ENCODE peak calls at places on chromosomes 7 and 10, in ten cellular contexts. L, D, Y, U, E, O, T, V, W and B are unnamed samples.
A peak's percentile ranks its signal among the peaks of the same experiment; 100 is the strongest.

GRCh38 chr7:82078807-82079206 is 309.0 kb upstream of the HGF start:
- DNase-seq in D (no peak), W (no peak), O (no peak), T (no peak), U (no peak), E (no peak), V (no peak), Y (no peak), L (no peak), B (no peak)

GRCh38 chr7:110922906-110923305 is 168.0 kb upstream of the LRRN3 start:
- DNase-seq in D (no peak), T (no peak), U (no peak), V (peak; percentile 64), W (no peak), Y (peak; percentile 55), E (no peak), L (no peak), O (no peak), B (no peak)

GRCh38 chr10:1002425-1003006 is 14.3 kb downstream of the GTPBP4 start:
- DNase-seq in Y (no peak), U (no peak), V (no peak), W (no peak), O (no peak), D (no peak), T (no peak), E (no peak), L (no peak), B (no peak)

GRCh38 chr7:151248191-151249033 is at the start of gene SMARCD3:
- DNase-seq in L (no peak), W (peak; percentile 82), O (no peak), D (peak; percentile 40), U (peak; percentile 92), Y (peak; percentile 59), T (no peak), E (peak; percentile 24), V (peak; percentile 77), B (peak; percentile 34)

GRCh38 chr10:100825946-100826660 is 80.7 kb downstream of the PAX2 start:
- DNase-seq in Y (no peak), D (no peak), U (no peak), L (no peak), W (no peak), E (no peak), T (no peak), V (no peak), O (no peak), B (no peak)

GRCh38 chr7:32204361-32205018 is 134.3 kb upstream of the PDE1C start:
- DNase-seq in T (no peak), V (peak; percentile 84), U (peak; percentile 81), D (peak; percentile 33), L (peak; percentile 74), E (no peak), O (peak; percentile 5), Y (peak; percentile 37), W (peak; percentile 87), B (peak; percentile 46)

GRCh38 chr10:116331815-116332214 is 7.6 kb downstream of the CCDC172 start:
- DNase-seq in D (no peak), W (no peak), Y (no peak), T (no peak), U (no peak), L (no peak), V (no peak), O (no peak), E (no peak), B (no peak)

GRCh38 chr10:20059084-20059835 is 243.0 kb downstream of the PLXDC2 start:
- DNase-seq in U (no peak), D (no peak), V (peak; percentile 75), Y (no peak), E (no peak), O (no peak), T (no peak), L (no peak), W (no peak), B (no peak)

GRCh38 chr10:28241766-28242399 is 61.0 kb downstream of the MPP7 start:
- DNase-seq in Y (no peak), V (peak; percentile 46), L (peak; percentile 68), U (no peak), O (peak; percentile 2), E (peak; percentile 26), W (no peak), D (no peak), T (no peak), B (peak; percentile 62)

GRCh38 chr10:98748298-98748697 is 301.6 kb upstream of the HPS1 start:
- DNase-seq in U (no peak), T (no peak), O (no peak), E (no peak), Y (no peak), D (peak; percentile 21), L (peak; percentile 66), V (no peak), W (no peak), B (peak; percentile 50)

GRCh38 chr7:33423646-33424020 is 294.3 kb downstream of the BBS9 start:
- DNase-seq in Y (no peak), O (peak; percentile 24), V (no peak), E (no peak), W (no peak), D (peak; percentile 28), U (no peak), T (no peak), L (peak; percentile 66), B (peak; percentile 33)

GRCh38 chr10:76429331-76429625 is 997.9 kb downstream of the LRMDA start:
- DNase-seq in O (no peak), L (no peak), E (no peak), U (no peak), V (no peak), D (no peak), T (no peak), W (no peak), Y (no peak), B (no peak)

GRCh38 chr10:123472606-123473005 is 193.5 kb upstream of the GPR26 start:
- DNase-seq in T (no peak), E (no peak), W (no peak), D (no peak), L (no peak), V (no peak), Y (no peak), U (no peak), O (no peak), B (no peak)

GRCh38 chr7:17371656-17372524 is 73.4 kb downstream of the AHR start:
- DNase-seq in Y (peak; percentile 75), L (no peak), U (no peak), W (no peak), E (no peak), O (no peak), T (no peak), D (peak; percentile 24), V (peak; percentile 98), B (no peak)

GRCh38 chr7:31811650-31812461 is 124.8 kb downstream of the PPP1R17 start:
- DNase-seq in V (peak; percentile 59), W (no peak), T (no peak), U (no peak), Y (no peak), O (peak; percentile 58), L (no peak), E (no peak), D (no peak), B (no peak)

GRCh38 chr10:71582019-71582418 is 137.6 kb downstream of the C10orf105 start:
- DNase-seq in Y (peak; percentile 45), L (no peak), D (no peak), T (no peak), W (no peak), V (peak; percentile 35), O (no peak), U (no peak), E (no peak), B (no peak)

GRCh38 chr10:128704716-128705115 is 578.5 kb upstream of the MKI67 start:
- DNase-seq in L (no peak), W (no peak), O (no peak), E (no peak), T (no peak), D (no peak), V (no peak), U (no peak), Y (no peak), B (no peak)

GRCh38 chr7:113268757-113269156 is 150.4 kb upstream of the SMIM30 start:
- DNase-seq in O (no peak), W (no peak), E (no peak), T (no peak), V (peak; percentile 15), L (no peak), Y (no peak), D (no peak), U (no peak), B (no peak)
- H3K4me1 ChIP-seq in O (no peaks in the 10 kb centered on the region), W (no peaks in the 10 kb centered on the region), E (no peaks in the 10 kb centered on the region), T (no peaks in the 10 kb centered on the region), V (no peaks in the 10 kb centered on the region), L (no peaks in the 10 kb centered on the region), Y (peaks cover 4% of the 10 kb centered on the region), D (no peaks in the 10 kb centered on the region), U (no peaks in the 10 kb centered on the region), B (no peaks in the 10 kb centered on the region)

GRCh38 chr10:51786016-51786683 is 86.8 kb upstream of the CSTF2T start:
- DNase-seq in O (no peak), V (no peak), Y (no peak), L (no peak), W (no peak), D (no peak), E (no peak), U (no peak), T (no peak), B (no peak)
- H3K4me1 ChIP-seq in O (no peaks in the 10 kb centered on the region), V (peaks cover 3% of the 10 kb centered on the region), Y (no peaks in the 10 kb centered on the region), L (peaks cover 8% of the 10 kb centered on the region), W (peaks cover 2% of the 10 kb centered on the region), D (no peaks in the 10 kb centered on the region), E (no peaks in the 10 kb centered on the region), U (peaks cover 3% of the 10 kb centered on the region), T (no peaks in the 10 kb centered on the region), B (no peaks in the 10 kb centered on the region)

GRCh38 chr10:35089641-35090161 is 440 bp downstream of the CUL2 start:
- DNase-seq in U (no peak), W (peak; percentile 62), V (peak; percentile 38), O (no peak), Y (peak; percentile 0), E (peak; percentile 29), D (no peak), T (no peak), L (peak; percentile 61), B (peak; percentile 7)
- H3K4me1 ChIP-seq in U (peaks cover 2% of the 10 kb centered on the region), W (peaks cover 11% of the 10 kb centered on the region), V (no peaks in the 10 kb centered on the region), O (peaks cover 4% of the 10 kb centered on the region), Y (peaks cover 14% of the 10 kb centered on the region), E (peaks cover 36% of the 10 kb centered on the region), D (peaks cover 8% of the 10 kb centered on the region), T (peaks cover 35% of the 10 kb centered on the region), L (peaks cover 34% of the 10 kb centered on the region), B (peaks cover 3% of the 10 kb centered on the region)

GRCh38 chr10:95297402-95297801 is 6.6 kb upstream of the PDLIM1 start:
- DNase-seq in W (no peak), U (no peak), Y (no peak), O (no peak), V (no peak), D (no peak), T (no peak), E (no peak), L (peak; percentile 66), B (no peak)

GRCh38 chr10:95291634-95292039 is 834 bp upstream of the PDLIM1 start:
- DNase-seq in E (no peak), L (no peak), D (no peak), O (no peak), U (no peak), T (no peak), W (no peak), Y (no peak), V (no peak), B (no peak)

GRCh38 chr10:95296764-95297163 is 6.0 kb upstream of the PDLIM1 start:
- DNase-seq in Y (no peak), O (no peak), W (no peak), U (no peak), D (no peak), E (no peak), L (no peak), T (no peak), V (no peak), B (no peak)

GRCh38 chr10:95290801-95291633 is at the start of gene PDLIM1:
- DNase-seq in W (peak; percentile 88), D (peak; percentile 86), T (peak; percentile 57), V (peak; percentile 56), Y (peak; percentile 71), L (peak; percentile 80), U (peak; percentile 94), O (no peak), E (peak; percentile 46), B (peak; percentile 82)

GRCh38 chr10:95295031-95295755 is 4.4 kb upstream of the PDLIM1 start:
- DNase-seq in T (peak; percentile 51), L (peak; percentile 94), O (peak; percentile 96), E (peak; percentile 54), W (no peak), U (peak; percentile 81), V (peak; percentile 75), D (peak; percentile 73), Y (peak; percentile 46), B (no peak)
- H3K4me1 ChIP-seq in T (peaks cover 6% of the 10 kb centered on the region), L (peaks cover 64% of the 10 kb centered on the region), O (peaks cover 65% of the 10 kb centered on the region), E (peaks cover 15% of the 10 kb centered on the region), W (no peaks in the 10 kb centered on the region), U (peaks cover 2% of the 10 kb centered on the region), V (peaks cover 5% of the 10 kb centered on the region), D (peaks cover 11% of the 10 kb centered on the region), Y (no peaks in the 10 kb centered on the region), B (no peaks in the 10 kb centered on the region)